ENCODE peak calls at places on chromosomes 6 and 20, in five cellular contexts. I is thoracic aorta, O is fibroblast of lung, A is IMR-90, W is colonic mucosa. K is an unnamed sample.

GRCh38 chr6:129212081-129212480 is 329.1 kb downstream of the LAMA2 start:
- DNase-seq in A (no peak), I (no peak), W (no peak), O (peak; percentile 44), K (no peak)

GRCh38 chr20:1887321-1887720 is 7.9 kb upstream of the SIRPA start:
- DNase-seq in O (no peak), I (no peak), W (peak; percentile 39), A (no peak), K (no peak)

GRCh38 chr6:96811670-96812069 is 25.6 kb downstream of the GPR63 start:
- DNase-seq in W (no peak), A (no peak), I (no peak), O (no peak), K (no peak)

GRCh38 chr6:22694092-22694724 is 124.8 kb downstream of the HDGFL1 start:
- DNase-seq in O (no peak), I (no peak), W (no peak), A (no peak), K (no peak)

GRCh38 chr6:47103931-47104330 is 61.8 kb upstream of the ADGRF1 start:
- DNase-seq in A (peak; percentile 49), O (no peak), I (no peak), W (peak; percentile 61), K (peak; percentile 23)

GRCh38 chr6:16106991-16107787 is 21.7 kb upstream of the MYLIP start:
- DNase-seq in A (no peak), O (no peak), I (no peak), W (no peak), K (no peak)

GRCh38 chr20:43442310-43442880 is 15.3 kb upstream of the SRSF6 start:
- DNase-seq in I (no peak), O (no peak), W (no peak), A (peak; percentile 27), K (no peak)

GRCh38 chr6:164151161-164151728 is 736.7 kb downstream of the QKI start:
- DNase-seq in A (no peak), O (peak; percentile 51), W (no peak), I (no peak), K (no peak)

GRCh38 chr20:54257090-54257816 is 49.4 kb downstream of the PFDN4 start:
- DNase-seq in A (peak; percentile 96), O (peak; percentile 95), I (no peak), W (no peak), K (peak; percentile 80)

GRCh38 chr20:57801046-57801445 is 91.2 kb upstream of the PMEPA1 start:
- DNase-seq in A (no peak), I (no peak), W (no peak), O (no peak), K (no peak)

GRCh38 chr20:51195419-51195901 is 172.6 kb upstream of the KCNG1 start:
- DNase-seq in I (no peak), A (peak; percentile 56), W (no peak), O (peak; percentile 89), K (peak; percentile 51)

GRCh38 chr6:32252326-32253009 is 28.6 kb upstream of the NOTCH4 start:
- DNase-seq in W (no peak), O (peak; percentile 7), I (no peak), A (no peak), K (no peak)

GRCh38 chr6:32254761-32255211 is 30.9 kb upstream of the NOTCH4 start:
- DNase-seq in A (no peak), O (no peak), I (no peak), W (no peak), K (no peak)

GRCh38 chr6:32255212-32256153 is 31.6 kb upstream of the NOTCH4 start:
- DNase-seq in O (peak; percentile 92), A (peak; percentile 93), I (no peak), W (peak; percentile 63), K (peak; percentile 86)
- H3K4me3 ChIP-seq in O (peak overlapping the region; percentile 27), A (peak overlapping the region; percentile 20), I (peak overlapping the region; percentile 72), W (peak overlapping the region; percentile 5), K (peak overlapping the region; percentile 48)

GRCh38 chr6:167679791-167680604 is 146.7 kb upstream of the AFDN start:
- DNase-seq in I (no peak), O (no peak), W (no peak), A (no peak), K (no peak)

GRCh38 chr6:167680605-167681149 is 146.0 kb upstream of the AFDN start:
- DNase-seq in A (no peak), I (no peak), W (no peak), O (no peak), K (no peak)

GRCh38 chr6:167678102-167679101 is 148.3 kb upstream of the AFDN start:
- DNase-seq in W (peak; percentile 67), A (no peak), O (peak; percentile 15), I (no peak), K (no peak)

GRCh38 chr6:167677422-167677789 is 149.3 kb upstream of the AFDN start:
- DNase-seq in W (no peak), I (no peak), A (no peak), O (no peak), K (no peak)

GRCh38 chr6:167679137-167679736 is 147.5 kb upstream of the AFDN start:
- DNase-seq in O (no peak), W (no peak), A (no peak), I (no peak), K (no peak)
- H3K4me3 ChIP-seq in O (no peak overlapping the region), W (no peak overlapping the region), A (no peak overlapping the region), I (peak overlapping the region; percentile 62), K (no peak overlapping the region)

GRCh38 chr6:31738048-31738979 is 1.5 kb upstream of the MSH5 start:
- DNase-seq in O (peak; percentile 84), W (peak; percentile 91), I (no peak), A (peak; percentile 89), K (peak; percentile 82)
- H3K4me3 ChIP-seq in O (no peak overlapping the region), W (peak overlapping the region; percentile 10), I (peak overlapping the region; percentile 13), A (peak overlapping the region; percentile 2), K (peak overlapping the region; percentile 36)

DNA sequence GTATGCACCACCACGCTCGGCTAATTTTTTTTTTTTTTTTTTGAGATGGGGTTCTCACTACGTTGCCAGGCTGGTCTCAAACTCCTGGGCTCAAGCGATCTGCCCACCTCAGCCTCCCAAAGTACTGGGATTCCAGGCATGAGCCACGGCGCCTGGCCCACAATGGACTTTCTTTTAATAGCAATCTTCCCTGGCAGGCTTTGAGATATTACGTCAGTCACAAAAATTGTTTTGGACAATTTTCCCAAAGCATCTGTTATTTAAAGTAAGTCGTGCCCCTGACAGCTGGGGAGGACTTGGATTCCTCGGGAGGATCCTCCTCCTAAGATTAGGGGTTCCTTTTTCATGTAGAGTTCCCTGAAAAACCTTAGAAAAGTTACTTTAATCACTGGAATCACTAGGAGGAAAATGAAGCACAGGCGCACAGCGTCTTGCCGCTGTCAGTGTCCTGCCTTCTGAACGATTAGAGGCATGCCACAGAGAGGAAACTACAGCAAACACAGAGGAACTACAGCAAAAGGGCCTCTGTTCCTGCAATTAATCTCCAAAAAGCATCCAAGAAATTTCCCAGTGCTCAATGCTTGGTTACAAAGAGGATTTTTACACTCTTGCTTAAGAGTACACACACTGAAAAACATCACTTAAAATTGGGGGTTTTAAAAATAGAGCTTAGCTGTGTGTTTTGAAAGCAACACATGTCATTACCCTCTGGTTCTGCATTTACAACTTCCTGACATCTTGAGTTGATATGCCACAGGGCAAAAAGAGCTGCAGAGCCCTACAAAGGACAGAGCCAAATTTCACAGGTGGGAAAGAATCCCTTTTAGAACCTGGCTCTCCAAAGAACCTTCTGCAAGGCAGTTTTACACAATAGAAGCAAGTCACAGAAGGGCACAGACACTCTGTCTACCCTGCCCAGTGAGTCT is 4.5 kb downstream of the ACSS1 start:
- DNase-seq in A (peak; percentile 41), W (no peak), O (peak; percentile 47), I (no peak), K (no peak)
- H3K4me3 ChIP-seq in A (no peak overlapping the region), W (no peak overlapping the region), O (no peak overlapping the region), I (peak overlapping the region; percentile 41), K (no peak overlapping the region)

GRCh38 chr6:166618251-166618650 is 8.8 kb downstream of the RPS6KA2 start:
- DNase-seq in I (no peak), O (no peak), A (no peak), W (no peak), K (no peak)

GRCh38 chr6:166618866-166619761 is 7.9 kb downstream of the RPS6KA2 start:
- DNase-seq in A (peak; percentile 87), I (no peak), O (peak; percentile 97), W (peak; percentile 11), K (peak; percentile 95)

GRCh38 chr6:166619912-166620311 is 7.1 kb downstream of the RPS6KA2 start:
- DNase-seq in O (peak; percentile 99), W (no peak), A (peak; percentile 98), I (no peak), K (peak; percentile 92)

GRCh38 chr6:166621114-166621540 is 5.9 kb downstream of the RPS6KA2 start:
- DNase-seq in O (no peak), A (no peak), W (no peak), I (no peak), K (no peak)

DNA sequence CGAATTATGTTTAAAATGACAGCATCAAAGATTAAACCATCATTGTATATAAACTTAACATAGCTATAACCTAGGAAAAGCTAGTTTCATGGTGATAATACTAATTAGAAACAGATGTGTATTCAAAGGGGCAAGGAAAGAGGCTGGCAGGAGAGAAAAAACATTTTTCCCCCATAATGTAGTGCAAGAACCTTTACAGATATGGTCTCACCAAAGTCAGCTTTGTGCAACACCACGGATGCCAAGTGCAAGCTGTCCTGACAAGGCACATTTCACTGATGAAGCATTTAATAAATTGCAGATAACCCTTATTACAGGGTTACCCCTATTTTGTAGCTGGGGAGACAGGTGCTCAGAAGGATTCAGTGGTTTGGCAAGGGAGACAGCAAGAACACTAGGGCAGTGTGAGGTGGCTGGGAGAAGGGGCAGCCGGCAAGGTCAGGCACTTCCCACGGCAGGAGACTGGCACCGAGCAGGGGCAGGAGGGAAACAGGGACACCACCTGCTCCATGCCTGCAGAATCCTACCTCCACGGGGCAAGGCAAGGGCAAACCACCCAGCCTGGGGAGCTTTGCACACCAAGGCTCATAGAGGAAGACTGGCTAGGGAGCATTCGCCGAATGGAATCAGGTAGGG is 6.5 kb downstream of the RPS6KA2 start:
- DNase-seq in I (no peak), O (peak; percentile 50), A (no peak), W (no peak), K (no peak)
- H3K4me3 ChIP-seq in I (peak overlapping the region; percentile 51), O (no peak overlapping the region), A (no peak overlapping the region), W (no peak overlapping the region), K (no peak overlapping the region)

GRCh38 chr6:32127717-32128592 is at the start of gene ATF6B:
- DNase-seq in A (peak; percentile 100), I (peak; percentile 99), O (peak; percentile 100), W (peak; percentile 98), K (peak; percentile 100)

GRCh38 chr6:32129297-32130088 is 595 bp downstream of the FKBPL start:
- DNase-seq in O (no peak), I (no peak), W (no peak), A (no peak), K (no peak)

GRCh38 chr6:32128751-32129296 is 778 bp upstream of the ATF6B start:
- DNase-seq in I (no peak), O (no peak), A (no peak), W (no peak), K (no peak)

GRCh38 chr6:32127409-32127716 is 683 bp downstream of the ATF6B start:
- DNase-seq in O (no peak), I (no peak), A (no peak), W (no peak), K (no peak)

GRCh38 chr6:32126880-32127279 is 1.2 kb downstream of the ATF6B start:
- DNase-seq in I (no peak), A (no peak), O (no peak), W (no peak), K (no peak)
- H3K4me3 ChIP-seq in I (peak overlapping the region; percentile 90), A (peak overlapping the region; percentile 81), O (peak overlapping the region; percentile 80), W (peak overlapping the region; percentile 81), K (peak overlapping the region; percentile 100)